ENCODE peak calls at places on chromosomes 13 and 19, in nine cellular contexts. H is stimulated activated CD4-positive, alpha-beta T cell treated with anti-CD3 and anti-CD28 coated beads, Interleukin-12 subunit alpha, Interleukin-12 subunit beta, amount 100 ng/mL, for 48 hours; J is NCI-H748 treated with DMSO at 0.1 percent for 48 hours; C is astrocyte of the spinal cord; F is activated effector memory CD4-positive, alpha-beta T cell treated with Interleukin-2 at 50 U/mL for 16 hours; D is AG04449; Q is naive thymus-derived CD8-positive, alpha-beta T cell; E is upper lobe of right lung; L is body of pancreas. P is an unnamed sample.
A peak's percentile ranks its signal among the peaks of the same experiment; 100 is the strongest.

GRCh38 chr13:113205428-113205931 is 3.0 kb downstream of the PCID2 start:
- DNase-seq in J (no peak), L (no peak), D (no peak), E (no peak), C (peak; percentile 56), F (no peak), H (no peak), Q (no peak), P (no peak)

GRCh38 chr19:3671680-3672574 is 28.3 kb downstream of the PIP5K1C start:
- DNase-seq in F (no peak), E (no peak), D (no peak), J (no peak), Q (no peak), L (no peak), C (no peak), H (no peak), P (no peak)

GRCh38 chr13:53821632-53822031 is 793.0 kb downstream of the OLFM4 start:
- DNase-seq in J (no peak), H (no peak), F (no peak), Q (no peak), E (no peak), L (no peak), D (no peak), C (no peak), P (no peak)

GRCh38 chr19:14494910-14495677 is 833 bp downstream of the GIPC1 start:
- DNase-seq in H (no peak), D (no peak), Q (no peak), C (no peak), J (no peak), L (no peak), E (no peak), F (no peak), P (no peak)

GRCh38 chr19:7337380-7338194 is 11.2 kb upstream of the ARHGEF18 start:
- DNase-seq in E (peak; percentile 57), D (no peak), C (no peak), J (no peak), F (no peak), Q (no peak), L (no peak), H (no peak), P (peak; percentile 97)

GRCh38 chr19:6677924-6678689 is 8.1 kb upstream of the TNFSF14 start:
- DNase-seq in E (no peak), Q (peak; percentile 22), H (peak; percentile 43), F (peak; percentile 29), L (no peak), J (no peak), D (no peak), C (no peak), P (peak; percentile 42)

GRCh38 chr19:49338691-49339363 is 3.6 kb downstream of the CD37 start:
- DNase-seq in F (no peak), H (no peak), L (peak; percentile 97), C (peak; percentile 43), E (peak; percentile 95), J (peak; percentile 34), D (no peak), Q (no peak), P (peak; percentile 55)

GRCh38 chr13:49569993-49570689 is 15.2 kb downstream of the RCBTB1 start:
- DNase-seq in L (no peak), H (no peak), J (no peak), Q (no peak), C (no peak), D (no peak), F (no peak), E (no peak), P (no peak)

GRCh38 chr19:31838163-31838798 is 489.0 kb upstream of the TSHZ3 start:
- DNase-seq in E (no peak), Q (no peak), D (no peak), H (no peak), J (no peak), L (no peak), C (no peak), F (no peak), P (no peak)

GRCh38 chr13:19179916-19180315 is 1.7 kb downstream of the TUBA3C start:
- DNase-seq in D (no peak), C (no peak), F (no peak), L (no peak), E (no peak), Q (no peak), J (no peak), H (no peak), P (no peak)

GRCh38 chr13:111153977-111154332 is 38.8 kb downstream of the ARHGEF7 start:
- DNase-seq in H (no peak), D (no peak), Q (no peak), J (no peak), C (no peak), L (no peak), E (no peak), F (no peak), P (peak; percentile 79)